ENCODE peak calls at places on chromosomes 11 and 22, in six cellular contexts. One of them, this sample, is unnamed.

GRCh38 chr11:76524919-76525318 is 80.1 kb downstream of the EMSY start:
- DNase-seq in lower leg skin: peak
- DNase-seq in epithelial cell of esophagus: peak
- DNase-seq in cardiac fibroblast: peak
- DNase-seq in AG04450: no peak
- DNase-seq in Panc1: no peak
- DNase-seq in this sample: no peak

GRCh38 chr22:39351689-39352214 is 2.0 kb downstream of the SYNGR1 start:
- DNase-seq in epithelial cell of esophagus: peak
- DNase-seq in lower leg skin: no peak
- DNase-seq in Panc1: no peak
- DNase-seq in AG04450: no peak
- DNase-seq in cardiac fibroblast: peak
- DNase-seq in this sample: no peak

GRCh38 chr22:35140879-35141745 is 75.2 kb downstream of the ISX start:
- DNase-seq in lower leg skin: no peak
- DNase-seq in AG04450: no peak
- DNase-seq in epithelial cell of esophagus: no peak
- DNase-seq in cardiac fibroblast: no peak
- DNase-seq in Panc1: no peak
- DNase-seq in this sample: no peak

GRCh38 chr11:34308821-34309585 is 48.8 kb downstream of the ABTB2 start:
- DNase-seq in AG04450: no peak
- DNase-seq in epithelial cell of esophagus: no peak
- DNase-seq in Panc1: no peak
- DNase-seq in cardiac fibroblast: peak
- DNase-seq in lower leg skin: no peak
- DNase-seq in this sample: no peak

GRCh38 chr22:21697866-21698265 is 32.1 kb downstream of the PPIL2 start:
- DNase-seq in AG04450: peak
- DNase-seq in lower leg skin: no peak
- DNase-seq in Panc1: no peak
- DNase-seq in epithelial cell of esophagus: no peak
- DNase-seq in cardiac fibroblast: peak
- DNase-seq in this sample: peak

GRCh38 chr11:44235765-44236201 is 74.2 kb downstream of the ALX4 start:
- DNase-seq in Panc1: no peak
- DNase-seq in lower leg skin: no peak
- DNase-seq in cardiac fibroblast: peak
- DNase-seq in AG04450: no peak
- DNase-seq in epithelial cell of esophagus: no peak
- DNase-seq in this sample: no peak

GRCh38 chr22:43094085-43094484 is 4.9 kb upstream of the TTLL1 start:
- DNase-seq in epithelial cell of esophagus: peak
- DNase-seq in lower leg skin: no peak
- DNase-seq in Panc1: no peak
- DNase-seq in cardiac fibroblast: peak
- DNase-seq in AG04450: no peak
- DNase-seq in this sample: no peak

GRCh38 chr11:116185551-116185950 is 587.2 kb downstream of the BUD13 start:
- DNase-seq in epithelial cell of esophagus: no peak
- DNase-seq in lower leg skin: no peak
- DNase-seq in Panc1: no peak
- DNase-seq in cardiac fibroblast: no peak
- DNase-seq in AG04450: no peak
- DNase-seq in this sample: no peak

GRCh38 chr11:1295591-1295990 is 13.8 kb downstream of the TOLLIP start:
- DNase-seq in Panc1: no peak
- DNase-seq in epithelial cell of esophagus: no peak
- DNase-seq in lower leg skin: no peak
- DNase-seq in cardiac fibroblast: no peak
- DNase-seq in AG04450: no peak
- DNase-seq in this sample: no peak

GRCh38 chr11:61540528-61540927 is 32.0 kb downstream of the LRRC10B start:
- DNase-seq in epithelial cell of esophagus: no peak
- DNase-seq in lower leg skin: no peak
- DNase-seq in Panc1: no peak
- DNase-seq in AG04450: no peak
- DNase-seq in cardiac fibroblast: no peak
- DNase-seq in this sample: no peak

GRCh38 chr11:12042215-12042676 is 33.8 kb upstream of the DKK3 start:
- DNase-seq in Panc1: no peak
- DNase-seq in lower leg skin: no peak
- DNase-seq in AG04450: peak
- DNase-seq in cardiac fibroblast: peak
- DNase-seq in epithelial cell of esophagus: peak
- DNase-seq in this sample: peak

GRCh38 chr11:130003717-130004001 is 1.0 kb upstream of the PRDM10 start:
- DNase-seq in epithelial cell of esophagus: no peak
- DNase-seq in lower leg skin: no peak
- DNase-seq in cardiac fibroblast: no peak
- DNase-seq in AG04450: no peak
- DNase-seq in Panc1: no peak
- DNase-seq in this sample: no peak

GRCh38 chr11:47087801-47088200 is 88.9 kb downstream of the ARFGAP2 start:
- DNase-seq in AG04450: no peak
- DNase-seq in Panc1: no peak
- DNase-seq in epithelial cell of esophagus: no peak
- DNase-seq in cardiac fibroblast: no peak
- DNase-seq in lower leg skin: no peak
- DNase-seq in this sample: no peak

GRCh38 chr11:57777969-57778317 is 16.3 kb downstream of the CTNND1 start:
- DNase-seq in lower leg skin: no peak
- DNase-seq in cardiac fibroblast: peak
- DNase-seq in AG04450: no peak
- DNase-seq in Panc1: no peak
- DNase-seq in epithelial cell of esophagus: peak
- DNase-seq in this sample: no peak

GRCh38 chr11:65615950-65616574 is 486 bp downstream of the PCNX3 start:
- DNase-seq in epithelial cell of esophagus: no peak
- DNase-seq in Panc1: no peak
- DNase-seq in cardiac fibroblast: peak
- DNase-seq in lower leg skin: no peak
- DNase-seq in AG04450: no peak
- DNase-seq in this sample: no peak

GRCh38 chr11:119422505-119423416 is at the start of gene THY1:
- DNase-seq in cardiac fibroblast: no peak
- DNase-seq in AG04450: no peak
- DNase-seq in Panc1: no peak
- DNase-seq in lower leg skin: no peak
- DNase-seq in epithelial cell of esophagus: no peak
- DNase-seq in this sample: no peak

DNA sequence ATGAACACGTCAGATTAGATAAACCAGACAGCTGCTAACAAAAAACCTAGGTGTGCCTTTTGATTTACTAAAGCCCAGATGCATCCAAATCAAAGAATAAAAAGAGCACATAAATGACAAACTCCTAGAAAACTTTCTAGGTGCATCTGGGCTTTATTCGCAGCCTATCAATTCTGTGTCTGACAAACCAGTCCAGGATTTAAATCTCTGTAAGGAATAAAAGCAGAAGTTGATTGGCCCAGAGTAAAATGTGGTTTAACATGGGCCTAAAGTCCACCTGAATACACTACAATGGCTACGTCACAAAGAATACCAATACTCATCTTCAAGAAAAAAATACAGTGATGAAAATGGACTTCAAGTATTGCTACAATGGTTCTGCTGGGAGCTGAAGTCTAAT is 66.8 kb downstream of the SOX6 start:
- DNase-seq in lower leg skin: no peak
- DNase-seq in epithelial cell of esophagus: no peak
- DNase-seq in AG04450: no peak
- DNase-seq in cardiac fibroblast: no peak
- DNase-seq in Panc1: no peak
- DNase-seq in this sample: no peak
- TF ChIP-seq CTCF in lower leg skin: no peak
- TF ChIP-seq CTCF in epithelial cell of esophagus: no peak
- TF ChIP-seq CTCF in AG04450: no peak
- TF ChIP-seq CTCF in cardiac fibroblast: no peak
- TF ChIP-seq CTCF in Panc1: no peak
- TF ChIP-seq CTCF in this sample: no peak

GRCh38 chr11:2995091-2995561 is 3.0 kb upstream of the NAP1L4 start:
- DNase-seq in Panc1: no peak
- DNase-seq in AG04450: no peak
- DNase-seq in cardiac fibroblast: no peak
- DNase-seq in lower leg skin: no peak
- DNase-seq in epithelial cell of esophagus: no peak
- DNase-seq in this sample: no peak
- H3K4me3 ChIP-seq in Panc1: no peak
- H3K4me3 ChIP-seq in AG04450: no peak
- H3K4me3 ChIP-seq in cardiac fibroblast: no peak
- H3K4me3 ChIP-seq in lower leg skin: no peak
- H3K4me3 ChIP-seq in epithelial cell of esophagus: no peak
- H3K4me3 ChIP-seq in this sample: no peak

GRCh38 chr22:31243339-31244043 is 31.4 kb downstream of the LIMK2 start:
- DNase-seq in lower leg skin: no peak
- DNase-seq in cardiac fibroblast: peak
- DNase-seq in AG04450: no peak
- DNase-seq in Panc1: no peak
- DNase-seq in epithelial cell of esophagus: peak
- DNase-seq in this sample: no peak
- TF ChIP-seq CTCF in lower leg skin: no peak
- TF ChIP-seq CTCF in cardiac fibroblast: no peak
- TF ChIP-seq CTCF in AG04450: no peak
- TF ChIP-seq CTCF in Panc1: no peak
- TF ChIP-seq CTCF in epithelial cell of esophagus: peak
- TF ChIP-seq CTCF in this sample: no peak

GRCh38 chr11:102312656-102313055 is 4.6 kb upstream of the BIRC3 start:
- DNase-seq in cardiac fibroblast: peak
- DNase-seq in Panc1: no peak
- DNase-seq in lower leg skin: no peak
- DNase-seq in AG04450: no peak
- DNase-seq in epithelial cell of esophagus: no peak
- DNase-seq in this sample: no peak
- H3K4me3 ChIP-seq in cardiac fibroblast: no peak
- H3K4me3 ChIP-seq in Panc1: peak
- H3K4me3 ChIP-seq in lower leg skin: no peak
- H3K4me3 ChIP-seq in AG04450: no peak
- H3K4me3 ChIP-seq in epithelial cell of esophagus: no peak
- H3K4me3 ChIP-seq in this sample: no peak

DNA sequence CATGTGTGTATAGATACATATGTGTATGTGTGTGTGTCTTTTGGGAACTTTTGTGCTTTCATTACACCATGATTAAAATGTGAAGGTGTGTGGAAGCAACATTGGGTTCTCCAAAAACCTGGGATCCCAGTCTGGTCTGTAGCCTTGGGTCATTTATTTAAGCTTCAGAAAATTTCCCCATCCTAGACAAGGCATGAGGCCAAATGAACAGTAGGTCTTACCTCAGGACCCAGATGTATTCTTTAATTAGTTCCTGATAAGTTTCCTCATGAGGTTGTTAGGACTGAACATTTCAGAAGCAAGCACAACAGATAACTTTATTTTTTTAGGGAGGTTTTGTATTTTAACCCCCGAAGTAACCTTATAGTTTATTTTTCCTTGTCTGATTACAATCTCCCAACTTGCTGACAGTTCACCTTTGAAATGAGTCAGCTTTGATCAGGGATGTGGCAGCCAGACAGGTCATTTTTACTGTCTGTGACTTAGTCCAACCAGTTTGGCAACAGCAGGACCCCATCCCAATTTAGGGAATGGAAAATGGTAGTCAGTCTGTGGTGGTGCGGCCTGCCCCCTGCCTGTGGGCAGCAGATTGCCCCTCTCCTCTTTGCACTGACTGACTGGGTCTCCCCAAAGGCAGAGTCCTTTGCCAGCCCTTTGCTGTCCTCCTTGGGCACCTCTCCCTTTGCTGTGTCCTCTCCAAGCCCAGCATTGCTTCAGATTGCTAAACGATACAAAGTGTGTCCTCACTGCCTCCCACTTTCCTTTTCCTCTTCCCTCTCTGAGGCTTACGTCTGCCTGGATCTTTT is 88.3 kb downstream of the NAV2 start:
- DNase-seq in Panc1: no peak
- DNase-seq in lower leg skin: no peak
- DNase-seq in AG04450: no peak
- DNase-seq in cardiac fibroblast: no peak
- DNase-seq in epithelial cell of esophagus: peak
- DNase-seq in this sample: no peak
- TF ChIP-seq CTCF in Panc1: no peak
- TF ChIP-seq CTCF in lower leg skin: no peak
- TF ChIP-seq CTCF in AG04450: peak
- TF ChIP-seq CTCF in cardiac fibroblast: peak
- TF ChIP-seq CTCF in epithelial cell of esophagus: no peak
- TF ChIP-seq CTCF in this sample: no peak